ENCODE peak calls at places on chromosomes 2 and 18, in nine cellular contexts. I, A, C, G, Q, J, L, T and V are unnamed samples.
A peak's percentile ranks its signal among the peaks of the same experiment; 100 is the strongest.

GRCh38 chr18:58044370-58045264 is 591 bp downstream of the NEDD4L start:
- DNase-seq in I (peak; percentile 25), A (peak; percentile 79), C (peak; percentile 28), G (peak; percentile 19), Q (peak; percentile 43), J (peak; percentile 29), L (peak; percentile 42), T (no peak), V (peak; percentile 43)

GRCh38 chr2:45885111-45885685 is 233.7 kb downstream of the PRKCE start:
- DNase-seq in I (no peak), A (no peak), C (no peak), G (no peak), Q (no peak), J (no peak), L (no peak), T (no peak), V (no peak)

GRCh38 chr2:60998628-60999545 is 18.6 kb upstream of the PEX13 start:
- DNase-seq in I (peak; percentile 56), A (no peak), C (peak; percentile 65), G (no peak), Q (no peak), J (no peak), L (no peak), T (no peak), V (no peak)

GRCh38 chr2:238152811-238153688 is 5.7 kb upstream of the ERFE start:
- DNase-seq in I (no peak), A (peak; percentile 56), C (no peak), G (no peak), Q (no peak), J (no peak), L (no peak), T (no peak), V (no peak)

GRCh38 chr2:9780368-9781130 is 62.7 kb upstream of the TAF1B start:
- DNase-seq in I (no peak), A (peak; percentile 12), C (no peak), G (no peak), Q (peak; percentile 4), J (no peak), L (no peak), T (no peak), V (no peak)

GRCh38 chr18:46224181-46224775 is 120.1 kb downstream of the HAUS1 start:
- DNase-seq in I (no peak), A (no peak), C (peak; percentile 12), G (no peak), Q (no peak), J (no peak), L (no peak), T (no peak), V (no peak)

GRCh38 chr18:9951022-9951859 is 37.4 kb downstream of the VAPA start:
- DNase-seq in I (peak; percentile 48), A (no peak), C (peak; percentile 72), G (no peak), Q (no peak), J (no peak), L (no peak), T (no peak), V (no peak)

GRCh38 chr2:128362889-128363228 is 44.2 kb upstream of the HS6ST1 start:
- DNase-seq in I (no peak), A (no peak), C (no peak), G (peak; percentile 38), Q (no peak), J (no peak), L (no peak), T (peak; percentile 68), V (peak; percentile 61)

GRCh38 chr18:55844373-55844772 is 256.4 kb upstream of the TCF4 start:
- DNase-seq in I (no peak), A (no peak), C (no peak), G (no peak), Q (no peak), J (no peak), L (no peak), T (no peak), V (no peak)

GRCh38 chr2:19785432-19785831 is 116.4 kb downstream of the TTC32 start:
- DNase-seq in I (peak; percentile 59), A (no peak), C (peak; percentile 81), G (no peak), Q (peak; percentile 43), J (no peak), L (no peak), T (no peak), V (no peak)

GRCh38 chr2:37180006-37180639 is 8.3 kb downstream of the SULT6B1 start:
- DNase-seq in I (no peak), A (no peak), C (peak; percentile 39), G (no peak), Q (no peak), J (no peak), L (no peak), T (no peak), V (no peak)

GRCh38 chr2:70808983-70809958 is 11.1 kb downstream of the CLEC4F start:
- DNase-seq in I (no peak), A (no peak), C (no peak), G (no peak), Q (no peak), J (no peak), L (no peak), T (no peak), V (no peak)

GRCh38 chr2:212929116-212929515 is 222.3 kb downstream of the IKZF2 start:
- DNase-seq in I (peak; percentile 44), A (no peak), C (peak; percentile 93), G (no peak), Q (no peak), J (no peak), L (no peak), T (no peak), V (no peak)

GRCh38 chr18:22564036-22564435 is 146.3 kb upstream of the CTAGE1 start:
- DNase-seq in I (no peak), A (no peak), C (peak; percentile 61), G (no peak), Q (no peak), J (no peak), L (no peak), T (no peak), V (no peak)

GRCh38 chr18:61842146-61842545 is 50.7 kb downstream of the RNF152 start:
- DNase-seq in I (no peak), A (no peak), C (no peak), G (no peak), Q (no peak), J (no peak), L (no peak), T (no peak), V (no peak)

GRCh38 chr18:9673296-9674251 is 34.5 kb upstream of the RAB31 start:
- DNase-seq in I (peak; percentile 95), A (no peak), C (peak; percentile 99), G (peak; percentile 78), Q (peak; percentile 44), J (no peak), L (no peak), T (peak; percentile 61), V (no peak)